ENCODE peak calls at places on chromosomes 13 and 19, in ten cellular contexts. A is thoracic aorta; W is cardiac muscle cell; P is GM23338; U is tibial artery; O is CD8-positive, alpha-beta T cell; H is K562; N is endothelial cell of umbilical vein; K is uterus; V is right lobe of liver. S is an unnamed sample. For H3K27me3 and H3K4me1, the result is how much of the 10 kb centered on the place peaks cover.

GRCh38 chr19:35509018-35509652 is 4.3 kb downstream of the DMKN start:
- DNase-seq in P (peak), W (peak), A (no peak), N (no peak), K (peak), V (no peak), O (no peak), U (no peak), H (no peak), S (peak)

GRCh38 chr19:35240322-35240721 is 8.5 kb upstream of the LSR start:
- DNase-seq in H (no peak), W (no peak), U (no peak), A (no peak), O (no peak), P (no peak), K (no peak), N (no peak), V (peak), S (peak)

GRCh38 chr19:39409207-39409885 is 2.7 kb downstream of the ZFP36 start:
- DNase-seq in K (peak), O (peak), P (peak), V (peak), U (peak), W (peak), H (peak), N (peak), A (peak), S (peak)

GRCh38 chr19:46913852-46914430 is 53.1 kb downstream of the ARHGAP35 start:
- DNase-seq in U (no peak), H (no peak), P (no peak), K (no peak), W (no peak), N (peak), V (no peak), A (no peak), O (no peak), S (peak)

GRCh38 chr19:57802269-57802668 is 12.4 kb downstream of the ZNF552 start:
- DNase-seq in O (no peak), N (no peak), A (no peak), V (no peak), K (no peak), W (no peak), P (peak), H (no peak), U (no peak), S (no peak)

GRCh38 chr13:39451860-39452301 is 151.1 kb downstream of the LHFPL6 start:
- DNase-seq in N (peak), O (no peak), W (peak), V (no peak), P (no peak), U (peak), A (no peak), H (no peak), K (no peak), S (no peak)

GRCh38 chr13:48210178-48210577 is 22.8 kb upstream of the ITM2B start:
- DNase-seq in H (no peak), P (no peak), K (no peak), A (no peak), U (no peak), N (no peak), V (no peak), O (no peak), W (no peak), S (no peak)

GRCh38 chr19:7830272-7830771 is 304 bp downstream of the EVI5L start:
- DNase-seq in V (peak), N (no peak), H (no peak), A (no peak), P (no peak), O (no peak), K (peak), U (no peak), W (no peak), S (no peak)

GRCh38 chr19:44764975-44765948 is 12.4 kb upstream of the CBLC start:
- DNase-seq in W (no peak), N (no peak), A (no peak), P (no peak), K (no peak), H (no peak), V (no peak), U (no peak), O (no peak), S (no peak)

GRCh38 chr13:114074671-114075315 is 57.6 kb downstream of the RASA3 start:
- DNase-seq in H (no peak), A (no peak), O (no peak), W (no peak), N (no peak), P (no peak), U (no peak), K (peak), V (peak), S (peak)

GRCh38 chr13:29977721-29978120 is 127.3 kb upstream of the UBL3 start:
- DNase-seq in W (no peak), U (no peak), P (no peak), K (no peak), O (no peak), H (no peak), N (no peak), A (no peak), V (no peak), S (no peak)

GRCh38 chr13:21242236-21242635 is 65.8 kb downstream of the MRPL57 start:
- DNase-seq in P (peak), A (no peak), H (no peak), K (no peak), U (no peak), O (no peak), N (no peak), W (peak), V (no peak), S (no peak)

GRCh38 chr13:112150352-112150751 is 83.4 kb downstream of the SOX1 start:
- DNase-seq in H (no peak), V (no peak), P (no peak), U (no peak), N (no peak), K (no peak), W (peak), O (no peak), A (no peak), S (no peak)

GRCh38 chr13:24221007-24221406 is 60.5 kb downstream of the SPATA13 start:
- DNase-seq in K (no peak), A (no peak), W (no peak), P (no peak), U (no peak), O (no peak), H (no peak), N (no peak), V (no peak), S (no peak)

GRCh38 chr19:37551123-37551993 is 43.2 kb downstream of the ZNF571 start:
- DNase-seq in V (no peak), P (peak), U (no peak), N (peak), K (no peak), A (no peak), H (peak), W (no peak), O (no peak), S (peak)

GRCh38 chr13:85650613-85651012 is 148.6 kb downstream of the SLITRK6 start:
- DNase-seq in P (peak), W (no peak), N (no peak), U (no peak), K (no peak), O (no peak), A (no peak), H (no peak), V (no peak), S (no peak)

GRCh38 chr13:110874508-110874960 is 40.3 kb downstream of the ANKRD10 start:
- DNase-seq in P (peak), H (peak), O (no peak), W (peak), N (peak), A (peak), U (peak), V (peak), K (peak), S (peak)

GRCh38 chr13:105979586-105979985 is 555.9 kb downstream of the EFNB2 start:
- DNase-seq in W (peak), K (no peak), O (no peak), V (no peak), A (no peak), N (no peak), U (no peak), P (no peak), H (no peak), S (no peak)

GRCh38 chr19:10233946-10234345 is 2.8 kb upstream of the S1PR2 start:
- DNase-seq in W (no peak), V (no peak), P (no peak), U (no peak), N (no peak), H (no peak), A (no peak), K (no peak), O (no peak), S (no peak)

GRCh38 chr13:32905864-32906180 is 110.4 kb upstream of the KL start:
- DNase-seq in W (no peak), U (peak), H (no peak), P (no peak), N (no peak), A (no peak), V (no peak), K (peak), O (no peak), S (no peak)

GRCh38 chr13:22077205-22077683 is 406.4 kb downstream of the FGF9 start:
- DNase-seq in W (no peak), P (no peak), O (no peak), N (no peak), V (no peak), K (no peak), H (no peak), A (no peak), U (no peak), S (no peak)

GRCh38 chr13:84400711-84401110 is 518.4 kb upstream of the SLITRK1 start:
- DNase-seq in O (no peak), P (no peak), V (no peak), K (no peak), W (no peak), A (no peak), H (no peak), N (no peak), U (no peak), S (no peak)

GRCh38 chr19:46927106-46927505 is 66.3 kb downstream of the ARHGAP35 start:
- DNase-seq in U (no peak), K (no peak), N (no peak), P (no peak), W (no peak), A (no peak), V (peak), O (no peak), H (no peak), S (no peak)

GRCh38 chr19:20479483-20479882 is 86.1 kb downstream of the ZNF737 start:
- DNase-seq in K (no peak), A (no peak), O (no peak), W (no peak), V (no peak), P (no peak), U (no peak), H (no peak), N (no peak), S (no peak)

GRCh38 chr13:101085551-101085950 is 330.8 kb downstream of the NALCN start:
- DNase-seq in W (no peak), U (no peak), V (no peak), K (no peak), O (no peak), N (no peak), P (no peak), A (no peak), H (no peak), S (no peak)

GRCh38 chr19:33551676-33552075 is 30.1 kb upstream of the PEPD start:
- DNase-seq in N (no peak), P (no peak), K (no peak), A (no peak), U (no peak), H (no peak), V (no peak), W (no peak), O (no peak), S (no peak)

GRCh38 chr19:30733826-30734550 is 361.8 kb downstream of the ZNF536 start:
- DNase-seq in V (no peak), H (no peak), N (no peak), O (no peak), W (peak), U (no peak), P (peak), K (peak), A (no peak), S (no peak)

DNA sequence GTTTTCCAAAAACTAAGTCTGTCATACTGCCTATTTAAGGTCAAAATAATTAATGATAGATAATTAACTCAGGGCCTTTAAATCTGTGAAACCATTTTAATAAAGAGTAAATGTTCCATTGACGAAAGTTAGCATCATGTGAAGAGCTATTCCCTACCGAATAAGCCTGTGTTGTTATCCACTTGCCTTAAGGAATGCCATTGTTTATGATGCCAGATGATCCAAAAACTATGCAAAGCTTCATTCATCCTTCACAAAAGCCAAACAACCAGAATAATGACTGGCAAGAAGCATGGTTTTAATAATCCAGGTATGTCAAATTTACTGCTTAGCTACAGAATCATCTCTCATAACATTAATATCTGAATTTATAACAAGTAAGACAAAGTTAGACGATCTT is 6.5 kb upstream of the GPC6 start:
- DNase-seq in K (no peak), H (peak), V (no peak), U (no peak), A (no peak), N (no peak), W (no peak), O (no peak), P (no peak), S (no peak)
- H3K4me3 ChIP-seq in K (no peak), H (no peak), V (no peak), U (no peak), A (no peak), N (no peak), W (no peak), O (no peak), P (no peak), S (no peak)

GRCh38 chr19:55436847-55437246 is 6.3 kb downstream of the SHISA7 start:
- DNase-seq in K (no peak), N (no peak), H (no peak), U (no peak), P (peak), V (no peak), A (no peak), O (no peak), W (no peak), S (no peak)

GRCh38 chr19:55433292-55433691 is 9.8 kb downstream of the SHISA7 start:
- DNase-seq in V (no peak), W (no peak), K (no peak), O (no peak), A (no peak), N (no peak), U (no peak), H (no peak), P (no peak), S (no peak)

GRCh38 chr19:55435020-55435419 is 8.1 kb downstream of the SHISA7 start:
- DNase-seq in A (no peak), N (no peak), U (no peak), H (no peak), O (no peak), P (no peak), V (no peak), K (no peak), W (no peak), S (no peak)

GRCh38 chr19:55432355-55432959 is 10.6 kb downstream of the SHISA7 start:
- DNase-seq in N (no peak), P (no peak), H (no peak), V (no peak), O (no peak), A (no peak), K (no peak), U (no peak), W (no peak), S (no peak)

DNA sequence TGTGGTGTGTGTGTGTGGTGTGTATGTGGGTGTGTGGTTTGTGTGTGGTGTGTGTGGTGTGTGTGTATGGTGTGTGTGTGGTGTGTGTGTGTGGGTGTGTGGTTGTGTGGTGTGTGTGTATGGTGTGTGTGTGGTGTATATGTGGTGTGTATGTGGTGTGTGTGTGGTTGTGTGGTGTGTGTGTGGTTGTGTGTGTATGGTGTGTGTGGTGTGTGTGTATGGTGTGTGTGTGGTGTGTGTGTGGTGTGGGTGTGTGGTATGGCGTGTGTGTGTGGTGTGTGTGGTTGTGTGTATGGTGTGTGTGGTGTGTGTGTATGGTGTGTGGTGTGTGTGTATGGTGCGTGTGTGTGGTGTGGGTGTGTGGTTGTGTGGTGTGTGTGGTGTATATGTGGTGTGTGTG is 8.7 kb downstream of the SHISA7 start:
- DNase-seq in N (no peak), A (no peak), V (no peak), K (no peak), O (no peak), W (no peak), H (no peak), P (no peak), U (no peak), S (no peak)
- H3K27me3 ChIP-seq in N (under half), A (under half), V (under half), K (under half), O (under half), W (under half), H (under half), P (under half), U (half or more), S (under half)

DNA sequence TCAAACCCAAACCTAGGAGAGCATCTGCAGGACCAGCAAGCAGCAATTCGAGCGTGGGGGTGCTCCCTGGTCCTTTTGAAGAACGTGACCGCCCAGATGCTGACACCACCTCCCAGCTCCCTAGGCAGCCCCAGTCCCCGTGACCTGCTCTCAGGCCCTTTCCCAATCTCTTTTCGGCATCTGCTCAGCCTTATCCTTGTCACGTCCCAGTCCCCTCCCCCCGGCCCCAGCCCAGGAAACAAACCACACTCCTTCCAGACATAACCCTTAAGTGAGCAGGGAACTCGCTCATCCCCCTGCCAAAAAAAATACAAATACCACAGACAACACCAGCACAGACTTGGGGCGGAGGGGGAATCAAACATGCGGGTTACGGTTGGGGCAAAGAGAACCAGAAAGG is 3.3 kb downstream of the MLLT1 start:
- DNase-seq in K (peak), W (peak), V (peak), N (peak), A (peak), H (peak), P (no peak), U (peak), O (no peak), S (no peak)
- H3K4me1 ChIP-seq in K (under half), W (half or more), V (under half), N (half or more), A (half or more), H (half or more), P (half or more), U (under half), O (under half), S (under half)

DNA sequence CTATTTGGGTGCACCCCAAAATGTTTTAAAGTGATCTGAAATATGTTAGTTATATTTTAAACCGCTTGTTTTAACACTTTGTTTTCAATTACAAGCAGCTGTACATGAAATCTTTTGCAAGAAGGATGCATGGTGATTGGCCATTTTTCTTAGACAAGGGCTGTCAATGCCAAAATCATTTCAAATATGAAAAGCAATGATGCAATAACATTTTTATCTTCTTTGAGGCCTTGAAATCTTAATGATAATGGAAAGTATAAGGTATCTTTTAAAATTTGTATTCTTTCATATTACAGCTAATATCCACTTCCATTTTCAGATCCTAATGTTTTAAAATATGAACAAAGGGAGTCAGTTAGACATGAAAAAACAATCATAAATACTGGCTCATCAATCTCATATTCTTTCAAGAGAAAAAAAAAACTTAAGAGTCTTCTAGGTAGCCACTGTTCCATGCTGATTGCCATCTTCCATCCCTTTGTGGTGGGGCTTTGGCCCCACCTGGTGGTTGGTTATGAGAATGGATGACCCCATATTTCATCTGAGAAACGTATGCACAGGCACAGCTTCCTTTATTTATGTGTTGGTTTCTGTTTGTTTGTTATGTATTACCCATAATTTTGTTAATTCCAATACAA is 330.3 kb upstream of the MIR17HG start:
- DNase-seq in N (peak), U (no peak), O (no peak), W (peak), A (no peak), P (peak), V (no peak), K (no peak), H (peak), S (no peak)
- H3K4me3 ChIP-seq in N (no peak), U (no peak), O (no peak), W (no peak), A (no peak), P (no peak), V (no peak), K (no peak), H (no peak), S (no peak)